ENCODE peak calls at places on chromosomes 1 and 21, in eight cellular contexts. J is transverse colon, U is astrocyte of the cerebellum, M is mammary epithelial cell, P is upper lobe of left lung, G is GM20000, R is fibroblast of pulmonary artery, H is progenitor cell of endocrine pancreas. T is an unnamed sample.

GRCh38 chr1:182002570-182002969 is 58.9 kb downstream of the ZNF648 start:
- DNase-seq in R (no peak), P (no peak), H (no peak), G (no peak), J (no peak), U (no peak), M (no peak), T (no peak)

GRCh38 chr1:208068441-208068840 is 157.5 kb upstream of the CD34 start:
- DNase-seq in M (no peak), J (no peak), R (no peak), H (no peak), U (no peak), G (no peak), P (no peak), T (no peak)

GRCh38 chr21:18617291-18617690 is 213.7 kb upstream of the TMPRSS15 start:
- DNase-seq in P (no peak), M (no peak), H (no peak), G (no peak), R (no peak), U (no peak), J (no peak), T (no peak)

GRCh38 chr1:231557898-231558710 is 29.6 kb downstream of the TSNAX start:
- DNase-seq in M (no peak), J (no peak), G (no peak), U (peak), P (no peak), R (peak), H (no peak), T (no peak)

GRCh38 chr1:54967372-54967771 is 13.1 kb upstream of the TMEM61 start:
- DNase-seq in U (no peak), G (no peak), P (no peak), R (no peak), M (peak), J (no peak), H (no peak), T (no peak)

GRCh38 chr21:42466700-42467612 is 29.1 kb downstream of the RSPH1 start:
- DNase-seq in U (no peak), P (peak), M (no peak), J (peak), G (peak), H (no peak), R (peak), T (no peak)

GRCh38 chr1:192580351-192580962 is 4.9 kb downstream of the RGS1 start:
- DNase-seq in U (peak), R (peak), M (peak), P (no peak), G (peak), H (no peak), J (peak), T (no peak)

GRCh38 chr1:18149113-18149641 is 41.6 kb downstream of the IGSF21 start:
- DNase-seq in G (no peak), P (no peak), U (no peak), J (no peak), H (no peak), M (no peak), R (no peak), T (no peak)

GRCh38 chr1:1943834-1944570 is 24.9 kb upstream of the TMEM52 start:
- DNase-seq in U (no peak), R (peak), J (peak), H (peak), P (peak), M (peak), G (peak), T (peak)

GRCh38 chr1:15756143-15757015 is 2.2 kb upstream of the FBLIM1 start:
- DNase-seq in M (peak), R (no peak), G (no peak), U (no peak), H (no peak), J (peak), P (no peak), T (no peak)

GRCh38 chr1:158013840-158014520 is 20.5 kb downstream of the KIRREL1 start:
- DNase-seq in J (no peak), M (no peak), P (no peak), R (peak), H (no peak), U (no peak), G (no peak), T (no peak)

GRCh38 chr21:41761211-41762181 is 5.4 kb downstream of the RIPK4 start:
- DNase-seq in H (no peak), R (peak), P (peak), U (no peak), G (no peak), J (no peak), M (peak), T (no peak)

GRCh38 chr1:19179597-19180271 is 30.3 kb downstream of the UBR4 start:
- DNase-seq in H (no peak), U (peak), J (no peak), R (peak), P (no peak), G (no peak), M (no peak), T (peak)

GRCh38 chr1:27418326-27418761 is 25.9 kb downstream of the GPR3 start:
- DNase-seq in J (peak), P (peak), H (no peak), U (peak), M (peak), G (peak), R (peak), T (no peak)

GRCh38 chr1:150281758-150282557 is at the start of gene CIART:
- DNase-seq in H (peak), J (peak), R (peak), M (peak), U (peak), P (peak), G (peak), T (peak)

GRCh38 chr1:53198241-53198651 is 1.6 kb downstream of the CPT2 start:
- DNase-seq in R (peak), G (no peak), P (peak), U (no peak), M (peak), H (no peak), J (peak), T (no peak)

GRCh38 chr1:58933599-58933926 is 149.7 kb upstream of the JUN start:
- DNase-seq in P (no peak), U (no peak), M (no peak), R (peak), J (no peak), H (no peak), G (no peak), T (no peak)

GRCh38 chr1:178997428-178997827 is 28.3 kb upstream of the FAM20B start:
- DNase-seq in P (no peak), U (no peak), J (no peak), H (no peak), G (no peak), R (no peak), M (no peak), T (no peak)

GRCh38 chr1:216905052-216905580 is 181.9 kb upstream of the ESRRG start:
- DNase-seq in U (no peak), G (no peak), J (no peak), R (no peak), H (no peak), M (no peak), P (no peak), T (no peak)

GRCh38 chr21:20877976-20878375 is 120.2 kb upstream of the NCAM2 start:
- DNase-seq in R (no peak), H (no peak), G (no peak), P (no peak), J (no peak), U (no peak), M (no peak), T (no peak)

GRCh38 chr21:20874202-20874601 is 124.0 kb upstream of the NCAM2 start:
- DNase-seq in P (no peak), G (no peak), H (no peak), U (no peak), M (no peak), R (no peak), J (no peak), T (no peak)

GRCh38 chr21:20875741-20876140 is 122.5 kb upstream of the NCAM2 start:
- DNase-seq in J (no peak), H (no peak), R (no peak), P (no peak), U (no peak), G (no peak), M (no peak), T (no peak)
- TF ChIP-seq CTCF in J (no peak), H (peak), R (no peak), P (no peak), U (no peak), G (no peak), M (no peak), T (no peak)

GRCh38 chr1:113949007-113949406 is 19.9 kb downstream of the HIPK1 start:
- DNase-seq in J (no peak), U (no peak), R (no peak), M (no peak), H (no peak), P (no peak), G (no peak), T (no peak)
- TF ChIP-seq CTCF in J (peak), U (peak), R (peak), M (peak), H (peak), P (no peak), G (no peak), T (peak)

GRCh38 chr1:200207711-200208126 is 180.2 kb downstream of the NR5A2 start:
- DNase-seq in R (no peak), H (no peak), U (no peak), P (no peak), M (no peak), J (no peak), G (peak), T (no peak)
- TF ChIP-seq CTCF in R (no peak), H (no peak), U (no peak), P (no peak), M (no peak), J (no peak), G (no peak), T (no peak)

DNA sequence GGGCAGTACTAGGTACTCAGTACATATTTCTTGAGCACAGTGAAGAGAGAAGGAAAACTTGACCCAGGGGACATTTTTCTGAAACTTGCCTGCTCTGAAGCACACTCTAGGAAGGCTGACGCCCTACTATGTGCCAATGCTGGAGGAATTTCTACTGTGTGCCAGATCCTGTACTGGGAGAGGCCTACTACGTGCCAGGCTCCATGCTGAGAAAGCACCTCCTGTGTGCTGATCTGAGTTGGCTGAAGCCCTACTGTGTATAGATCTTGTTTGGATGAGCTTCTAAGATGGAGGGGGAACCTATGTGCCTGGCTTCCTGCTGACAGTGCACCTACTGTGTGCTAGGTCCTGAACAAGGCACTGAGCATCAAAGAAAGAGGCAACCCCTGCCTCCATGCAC is 86.2 kb downstream of the GRIK3 start:
- DNase-seq in G (no peak), J (no peak), U (no peak), M (no peak), R (no peak), H (no peak), P (no peak), T (no peak)
- TF ChIP-seq CTCF in G (no peak), J (no peak), U (no peak), M (no peak), R (no peak), H (no peak), P (no peak), T (no peak)

GRCh38 chr1:221993444-221993948 is 251.6 kb upstream of the DUSP10 start:
- DNase-seq in H (no peak), J (no peak), G (no peak), M (no peak), U (no peak), R (no peak), P (no peak), T (no peak)
- TF ChIP-seq CTCF in H (no peak), J (no peak), G (no peak), M (no peak), U (no peak), R (no peak), P (no peak), T (no peak)

DNA sequence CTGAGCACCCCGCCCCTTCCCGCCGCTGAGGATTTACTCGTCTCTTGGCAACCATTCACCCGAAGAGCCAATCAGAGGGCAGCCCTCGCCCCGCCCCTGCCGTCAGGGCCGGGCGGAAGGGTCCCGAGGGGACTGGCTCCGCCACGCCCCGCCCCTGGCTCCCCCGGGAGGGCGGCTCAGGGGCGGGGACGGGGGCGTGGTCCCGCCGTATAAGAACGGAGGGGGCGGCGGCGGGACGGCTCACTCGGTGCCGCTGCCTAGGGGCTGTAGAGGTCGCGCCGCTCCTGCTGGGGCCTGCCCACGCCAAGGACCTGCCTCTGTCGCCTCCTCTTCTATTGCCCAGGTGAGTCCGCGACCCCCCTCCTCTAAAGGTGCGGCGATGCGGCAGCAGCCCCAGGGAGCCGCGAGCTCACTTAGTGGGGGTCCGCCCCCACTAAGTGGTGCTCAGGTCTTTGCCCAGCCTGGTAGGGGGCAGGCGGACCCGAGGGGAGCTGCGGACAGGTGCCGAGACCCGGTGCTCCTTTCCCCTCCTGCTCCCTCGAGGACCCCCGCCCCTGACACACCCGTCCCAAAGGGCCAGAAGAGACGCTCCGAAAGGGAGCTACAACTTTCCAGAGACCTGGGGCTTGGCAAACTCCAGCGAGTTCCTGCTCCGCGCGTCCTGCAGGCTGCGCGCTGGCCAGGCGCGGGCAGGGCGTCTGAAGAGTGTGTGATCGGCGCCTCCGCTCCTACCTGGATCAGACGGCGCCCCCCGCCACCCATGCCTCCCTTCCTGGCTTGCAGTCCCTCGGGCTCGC is at the start of gene TENT5C:
- DNase-seq in G (peak), H (peak), J (peak), U (peak), M (peak), R (peak), P (peak), T (peak)
- TF ChIP-seq CTCF in G (no peak), H (no peak), J (no peak), U (no peak), M (no peak), R (no peak), P (no peak), T (no peak)

GRCh38 chr21:46347791-46348381 is 23.9 kb downstream of the PCNT start:
- DNase-seq in R (peak), J (no peak), G (no peak), U (no peak), H (no peak), M (no peak), P (no peak), T (no peak)
- TF ChIP-seq CTCF in R (no peak), J (no peak), G (no peak), U (no peak), H (peak), M (no peak), P (no peak), T (no peak)

DNA sequence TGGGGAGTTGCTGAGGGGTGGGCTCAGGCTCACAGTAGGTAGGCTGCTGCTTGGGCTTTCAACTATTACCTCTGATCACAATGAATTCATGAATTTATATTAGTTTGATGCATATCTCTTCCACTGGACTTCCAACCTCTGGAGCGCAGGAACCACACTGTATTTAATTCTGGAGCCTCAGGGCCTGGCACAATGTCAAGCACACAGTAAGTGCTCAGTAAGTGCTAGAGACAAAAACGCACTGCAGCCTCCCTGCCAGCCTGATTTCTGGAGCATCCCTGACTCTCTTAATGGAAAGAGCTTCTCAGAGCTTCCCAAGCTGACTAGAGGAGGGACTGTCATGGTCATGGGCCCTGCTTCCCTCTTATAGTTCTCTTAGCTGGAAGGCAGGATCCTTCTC is 33.8 kb downstream of the NUAK2 start:
- DNase-seq in G (no peak), H (no peak), M (no peak), P (peak), J (no peak), R (no peak), U (no peak), T (no peak)
- TF ChIP-seq CTCF in G (no peak), H (no peak), M (no peak), P (no peak), J (no peak), R (no peak), U (no peak), T (no peak)

GRCh38 chr1:113714606-113715269 is 44.5 kb downstream of the PHTF1 start:
- DNase-seq in P (no peak), M (no peak), R (no peak), U (no peak), G (no peak), J (no peak), H (no peak), T (no peak)
- TF ChIP-seq CTCF in P (no peak), M (no peak), R (no peak), U (no peak), G (no peak), J (no peak), H (no peak), T (no peak)